ENCODE peak calls at places on chromosome 1, in five cellular contexts. K is HCT116; G is cardiac muscle cell; U is CD8-positive, alpha-beta T cell; B is lower lobe of right lung. T is an unnamed sample. For H3K4me1, the result is how much of the 10 kb centered on the place peaks cover.

GRCh38 chr1:85894651-85895050 is 186.4 kb upstream of the ZNHIT6 start:
- DNase-seq in U (no peak), K (peak), G (peak), B (no peak), T (no peak)

GRCh38 chr1:38872401-38873026 is 634 bp downstream of the MYCBP start:
- DNase-seq in B (peak), G (peak), K (no peak), U (peak), T (no peak)

GRCh38 chr1:104795931-104796330 is 1046.2 kb downstream of the AMY1C start:
- DNase-seq in U (no peak), B (no peak), G (no peak), K (no peak), T (no peak)

GRCh38 chr1:178501705-178502329 is 5.1 kb upstream of the CLEC20A start:
- DNase-seq in U (peak), K (peak), G (peak), B (peak), T (peak)

GRCh38 chr1:53837924-53838653 is at the start of gene NDC1:
- DNase-seq in K (peak), B (peak), U (peak), G (peak), T (peak)

GRCh38 chr1:50368179-50369007 is 54.9 kb downstream of the DMRTA2 start:
- DNase-seq in U (peak), G (peak), B (no peak), K (peak), T (peak)

GRCh38 chr1:39230261-39231190 is 26.0 kb downstream of the MACF1 start:
- DNase-seq in G (peak), B (no peak), K (no peak), U (peak), T (no peak)

GRCh38 chr1:51962486-51963356 is 27.8 kb downstream of the RAB3B start:
- DNase-seq in K (no peak), B (no peak), U (no peak), G (no peak), T (no peak)

GRCh38 chr1:150156868-150157603 is 7.3 kb downstream of the PLEKHO1 start:
- DNase-seq in G (peak), K (no peak), B (no peak), U (no peak), T (no peak)

GRCh38 chr1:115317101-115318012 is 20.7 kb downstream of the NGF start:
- DNase-seq in U (no peak), G (no peak), B (no peak), K (no peak), T (no peak)

GRCh38 chr1:214500349-214501055 is 50.9 kb downstream of the PTPN14 start:
- DNase-seq in K (no peak), U (no peak), B (no peak), G (no peak), T (no peak)

GRCh38 chr1:187838335-187839293 is 1009.9 kb downstream of the PLA2G4A start:
- DNase-seq in B (no peak), U (no peak), G (peak), K (no peak), T (no peak)

GRCh38 chr1:165525708-165526107 is 18.1 kb upstream of the LRRC52 start:
- DNase-seq in K (no peak), G (no peak), B (no peak), U (no peak), T (no peak)

GRCh38 chr1:218865591-218865990 is 308.1 kb upstream of the LYPLAL1 start:
- DNase-seq in K (no peak), U (no peak), G (peak), B (no peak), T (no peak)

GRCh38 chr1:55572878-55573734 is 357.9 kb upstream of the USP24 start:
- DNase-seq in U (no peak), B (no peak), K (peak), G (peak), T (no peak)

GRCh38 chr1:113976609-113977278 is 2.5 kb upstream of the OLFML3 start:
- DNase-seq in G (peak), U (no peak), K (peak), B (no peak), T (no peak)

GRCh38 chr1:62325076-62325475 is 5.8 kb upstream of the KANK4 start:
- DNase-seq in B (no peak), K (no peak), G (peak), U (no peak), T (no peak)

GRCh38 chr1:171715813-171716251 is 26.0 kb downstream of the VAMP4 start:
- DNase-seq in G (peak), K (no peak), U (no peak), B (no peak), T (no peak)

GRCh38 chr1:162530318-162530984 is 31.1 kb upstream of the UAP1 start:
- DNase-seq in G (no peak), B (no peak), K (no peak), U (no peak), T (peak)

GRCh38 chr1:64878931-64879710 is 87.2 kb downstream of the JAK1 start:
- DNase-seq in B (no peak), K (no peak), U (no peak), G (no peak), T (no peak)

GRCh38 chr1:36446261-36446660 is 4.0 kb downstream of the OSCP1 start:
- DNase-seq in K (no peak), B (no peak), U (no peak), G (no peak), T (no peak)

GRCh38 chr1:27536004-27536757 is 46.2 kb upstream of the WASF2 start:
- DNase-seq in U (no peak), K (no peak), G (no peak), B (no peak), T (no peak)

GRCh38 chr1:172887162-172887561 is 163.6 kb downstream of the TNFSF18 start:
- DNase-seq in K (no peak), U (no peak), G (no peak), B (no peak), T (no peak)

GRCh38 chr1:6426321-6426971 is 1.9 kb downstream of the ESPN start:
- DNase-seq in U (no peak), G (no peak), B (no peak), K (no peak), T (no peak)

GRCh38 chr1:160096491-160097116 is 1.8 kb downstream of the IGSF8 start:
- DNase-seq in B (no peak), U (no peak), K (no peak), G (peak), T (no peak)

GRCh38 chr1:230572121-230573083 is 69.9 kb upstream of the COG2 start:
- DNase-seq in K (no peak), B (peak), U (no peak), G (peak), T (peak)

GRCh38 chr1:75125161-75125681 is 9.0 kb upstream of the LHX8 start:
- DNase-seq in G (no peak), K (no peak), B (no peak), U (no peak), T (no peak)

GRCh38 chr1:172269644-172270043 is 150.8 kb upstream of the C1orf105 start:
- DNase-seq in K (no peak), U (no peak), G (peak), B (no peak), T (no peak)

GRCh38 chr1:242788771-242789170 is 264.3 kb upstream of the PLD5 start:
- DNase-seq in G (no peak), B (no peak), K (no peak), U (no peak), T (no peak)

GRCh38 chr1:154463512-154463990 is 38.5 kb upstream of the TDRD10 start:
- DNase-seq in B (no peak), U (peak), G (no peak), K (no peak), T (no peak)

GRCh38 chr1:201560328-201561194 is 21.6 kb downstream of the NAV1 start:
- DNase-seq in K (no peak), G (no peak), U (no peak), B (no peak), T (no peak)

GRCh38 chr1:155134858-155135415 is 715 bp upstream of the SLC50A1 start:
- DNase-seq in G (peak), U (peak), K (peak), B (peak), T (peak)

GRCh38 chr1:92940541-92940940 is 20.7 kb downstream of the DIPK1A start:
- DNase-seq in B (no peak), G (no peak), K (no peak), U (no peak), T (no peak)

GRCh38 chr1:184567648-184568047 is 180.8 kb downstream of the C1orf21 start:
- DNase-seq in G (peak), K (no peak), B (no peak), U (no peak), T (no peak)

GRCh38 chr1:40318970-40319621 is 2.0 kb upstream of the COL9A2 start:
- DNase-seq in K (no peak), U (no peak), G (no peak), B (no peak), T (no peak)

GRCh38 chr1:14571810-14572767 is 26.4 kb upstream of the KAZN start:
- DNase-seq in B (no peak), K (no peak), G (peak), U (no peak), T (no peak)

DNA sequence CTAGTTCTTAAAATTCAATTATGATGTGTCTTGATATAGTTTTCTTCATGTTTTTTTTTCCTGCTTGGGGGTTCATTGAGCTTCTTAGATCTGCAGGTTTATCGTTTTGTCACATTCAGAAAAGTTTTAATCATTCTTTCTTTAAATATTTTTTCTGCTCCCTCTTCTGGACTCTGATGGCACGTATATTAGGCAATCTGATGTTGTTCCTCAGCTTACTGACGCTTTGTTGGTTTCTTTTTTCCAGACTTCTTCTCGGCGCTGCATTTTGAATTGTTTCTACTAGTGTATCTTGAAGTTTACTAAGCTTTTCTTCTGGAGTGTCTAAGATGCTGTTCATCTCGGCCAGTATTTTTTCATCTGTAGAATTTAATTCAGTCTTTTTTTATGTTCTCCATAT is 44.8 kb upstream of the FMOD start:
- DNase-seq in G (no peak), B (no peak), U (no peak), K (no peak), T (no peak)
- H3K4me3 ChIP-seq in G (no peak), B (no peak), U (no peak), K (no peak), T (no peak)

GRCh38 chr1:152656459-152656858 is 6.7 kb upstream of the LCE2D start:
- DNase-seq in K (no peak), G (no peak), U (no peak), B (no peak), T (no peak)

GRCh38 chr1:152657677-152658076 is 5.5 kb upstream of the LCE2D start:
- DNase-seq in G (no peak), B (no peak), U (no peak), K (no peak), T (no peak)

GRCh38 chr1:152658649-152659048 is 4.5 kb upstream of the LCE2D start:
- DNase-seq in K (no peak), G (no peak), U (no peak), B (no peak), T (no peak)

GRCh38 chr1:152654110-152654509 is 9.1 kb upstream of the LCE2D start:
- DNase-seq in U (peak), G (peak), K (peak), B (peak), T (no peak)
- TF ChIP-seq CTCF in U (peak), G (peak), K (peak), B (peak), T (peak)

GRCh38 chr1:183039985-183040447 is 16.8 kb downstream of the LAMC1 start:
- DNase-seq in U (no peak), B (no peak), K (no peak), G (peak), T (no peak)
- H3K4me1 ChIP-seq in U (under half), B (under half), K (under half), G (under half), T (under half)

GRCh38 chr1:17525996-17526686 is 13.4 kb upstream of the ARHGEF10L start:
- DNase-seq in B (no peak), K (no peak), U (no peak), G (peak), T (no peak)

GRCh38 chr1:17523487-17524029 is 15.9 kb upstream of the ARHGEF10L start:
- DNase-seq in G (no peak), K (peak), B (no peak), U (no peak), T (no peak)

GRCh38 chr1:17525065-17525464 is 14.4 kb upstream of the ARHGEF10L start:
- DNase-seq in K (no peak), G (no peak), U (no peak), B (no peak), T (no peak)

GRCh38 chr1:17529381-17529780 is 10.1 kb upstream of the ARHGEF10L start:
- DNase-seq in G (no peak), B (no peak), K (no peak), U (no peak), T (no peak)

GRCh38 chr1:17527036-17527914 is 12.2 kb upstream of the ARHGEF10L start:
- DNase-seq in B (no peak), U (no peak), K (no peak), G (peak), T (peak)
- H3K4me3 ChIP-seq in B (no peak), U (no peak), K (no peak), G (no peak), T (no peak)

DNA sequence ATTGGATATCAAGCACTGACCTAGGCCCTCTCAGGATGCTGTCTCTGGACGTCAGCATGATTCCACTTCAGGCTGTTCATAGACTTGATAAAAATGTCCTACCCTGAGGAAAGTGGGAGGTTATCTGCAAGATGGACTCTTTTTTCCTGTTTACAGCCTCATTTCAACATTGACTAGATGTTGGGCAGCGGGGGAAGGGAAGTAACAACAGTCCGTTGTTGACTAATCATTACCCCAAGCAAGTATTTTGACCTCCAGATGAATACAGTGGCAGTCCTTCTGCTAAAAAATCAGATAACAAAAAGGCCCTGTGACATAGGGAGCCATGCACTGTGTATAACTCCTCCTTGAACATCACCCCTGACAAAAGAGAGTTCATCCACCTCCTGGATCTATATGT is 5.2 kb downstream of the NPL start:
- DNase-seq in K (no peak), G (no peak), U (no peak), B (no peak), T (no peak)
- TF ChIP-seq CTCF in K (no peak), G (no peak), U (no peak), B (no peak), T (no peak)

DNA sequence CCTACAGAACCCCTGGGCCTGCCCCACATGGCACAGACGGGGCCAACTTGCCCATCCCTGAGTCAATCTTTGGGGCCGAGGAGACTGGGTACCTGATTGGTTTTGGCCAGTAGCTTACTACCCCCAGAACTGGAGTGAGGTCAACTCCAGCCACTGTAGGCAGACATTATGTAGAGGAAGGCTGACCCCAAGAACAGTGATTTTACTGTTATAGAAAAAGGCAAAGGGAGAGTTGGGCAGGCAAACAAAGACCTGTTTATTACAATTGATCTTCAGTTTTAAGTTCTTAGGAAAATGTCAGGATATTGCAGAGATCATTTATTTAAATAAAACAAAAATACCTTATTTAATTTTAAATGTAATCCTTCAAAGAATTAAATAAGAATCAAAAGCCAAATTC is 653.8 kb downstream of the NPHP4 start:
- DNase-seq in K (no peak), U (no peak), B (no peak), G (no peak), T (no peak)
- H3K4me1 ChIP-seq in K (under half), U (under half), B (under half), G (under half), T (under half)

GRCh38 chr1:3297756-3298155 is 156.7 kb upstream of the ARHGEF16 start:
- DNase-seq in G (no peak), U (no peak), K (no peak), B (no peak), T (no peak)
- H3K4me3 ChIP-seq in G (no peak), U (no peak), K (no peak), B (no peak), T (no peak)

T was measured in mucosa of descending colon.